ENCODE peak calls at places on chromosomes 11 and 22, in ten cellular contexts. O, A, I, F, Z, J, K, Y, T and P are unnamed samples.

GRCh38 chr11:92180664-92181251 is 43.9 kb upstream of the FAT3 start:
- DNase-seq in T (peak), Z (peak), K (no peak), F (peak), I (no peak), J (peak), O (peak), A (peak), Y (peak), P (peak)

GRCh38 chr22:36486619-36487384 is 5.4 kb upstream of the TXN2 start:
- DNase-seq in J (peak), O (peak), Z (peak), K (no peak), I (no peak), A (peak), Y (peak), F (peak), T (peak), P (peak)

GRCh38 chr11:104897891-104898684 is at the start of gene CASP12:
- DNase-seq in A (peak), F (peak), T (no peak), I (no peak), Z (peak), K (no peak), O (peak), Y (peak), J (no peak), P (peak)

GRCh38 chr11:80987161-80987560 is 1546.3 kb upstream of the TENM4 start:
- DNase-seq in O (no peak), A (no peak), K (no peak), I (no peak), J (no peak), T (no peak), Y (peak), Z (no peak), F (no peak), P (no peak)

GRCh38 chr11:11391796-11392195 is 38.7 kb upstream of the CSNK2A3 start:
- DNase-seq in O (peak), Y (peak), K (no peak), Z (peak), I (peak), T (peak), J (no peak), A (no peak), F (peak), P (peak)

GRCh38 chr11:10503217-10503616 is 37.8 kb downstream of the RNF141 start:
- DNase-seq in K (no peak), O (no peak), T (no peak), Y (no peak), Z (no peak), A (no peak), J (no peak), I (no peak), F (no peak), P (no peak)

GRCh38 chr11:94129505-94130335 is 1.1 kb downstream of the PANX1 start:
- DNase-seq in I (no peak), T (peak), J (no peak), K (no peak), Z (peak), F (no peak), O (no peak), Y (peak), A (peak), P (peak)

GRCh38 chr11:72358461-72359405 is 75.6 kb downstream of the CLPB start:
- DNase-seq in I (no peak), J (no peak), F (no peak), Y (peak), A (no peak), T (no peak), Z (no peak), O (peak), K (peak), P (no peak)

GRCh38 chr11:95920460-95921105 is 3.3 kb downstream of the MTMR2 start:
- DNase-seq in Y (peak), A (no peak), F (peak), I (no peak), J (no peak), K (no peak), O (peak), Z (peak), T (no peak), P (peak)

GRCh38 chr11:23585700-23586099 is 725.4 kb upstream of the CCDC179 start:
- DNase-seq in Z (peak), F (no peak), A (no peak), T (no peak), I (no peak), J (no peak), K (peak), O (no peak), Y (no peak), P (peak)

GRCh38 chr22:23401111-23401909 is 178.8 kb downstream of the IGLL1 start:
- DNase-seq in I (peak), T (peak), F (peak), A (peak), O (peak), J (no peak), Z (no peak), Y (peak), K (no peak), P (peak)

GRCh38 chr11:79276900-79277299 is 163.9 kb downstream of the TENM4 start:
- DNase-seq in A (peak), K (no peak), F (peak), I (no peak), J (no peak), Y (no peak), Z (no peak), T (no peak), O (no peak), P (no peak)

GRCh38 chr11:74641289-74641688 is 48.9 kb downstream of the POLD3 start:
- DNase-seq in A (no peak), Y (peak), I (no peak), J (no peak), O (no peak), F (no peak), T (no peak), Z (no peak), K (no peak), P (no peak)

GRCh38 chr11:123308077-123308476 is 113.0 kb upstream of the CLMP start:
- DNase-seq in J (no peak), I (no peak), F (peak), K (no peak), Z (peak), O (peak), A (no peak), T (peak), Y (peak), P (peak)

GRCh38 chr22:20998411-20999336 is 3.2 kb downstream of the THAP7 start:
- DNase-seq in I (no peak), K (no peak), Z (no peak), T (no peak), J (no peak), Y (no peak), O (peak), A (no peak), F (peak), P (no peak)

GRCh38 chr11:38384568-38384967 is 1786.5 kb upstream of the RAG2 start:
- DNase-seq in A (no peak), J (no peak), F (no peak), K (peak), I (no peak), T (peak), Y (no peak), Z (peak), O (no peak), P (peak)

GRCh38 chr11:89608234-89608966 is 101.7 kb upstream of the TRIM77 start:
- DNase-seq in K (no peak), O (no peak), Y (no peak), F (no peak), J (no peak), T (no peak), I (no peak), A (no peak), Z (no peak), P (no peak)

DNA sequence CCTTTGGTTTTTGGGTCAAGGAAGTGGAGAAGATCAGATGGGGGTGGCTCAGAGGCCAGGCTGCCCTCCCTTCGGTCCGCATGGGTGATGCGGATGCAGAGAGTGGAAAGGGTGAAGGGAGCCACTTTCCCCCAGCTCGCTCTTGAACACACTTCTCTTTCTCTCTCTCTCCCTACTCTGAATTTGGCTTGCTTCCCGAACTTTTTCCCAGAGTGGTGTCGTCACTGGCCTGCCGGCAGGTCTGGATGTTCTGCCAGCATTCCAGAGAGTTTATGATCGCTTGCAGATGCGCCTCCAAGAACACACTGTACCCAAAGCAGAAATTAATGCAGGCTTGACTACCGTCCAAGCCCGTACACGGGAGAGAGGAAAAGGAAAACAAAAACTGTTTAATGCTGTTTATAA is 103.2 kb downstream of the ZBTB16 start:
- DNase-seq in A (peak), T (peak), I (peak), Y (peak), O (peak), Z (peak), K (peak), F (peak), J (no peak), P (peak)
- H3K4me3 ChIP-seq in A (no peak), T (no peak), I (no peak), Y (no peak), O (no peak), Z (no peak), K (no peak), F (no peak), J (no peak), P (no peak)

DNA sequence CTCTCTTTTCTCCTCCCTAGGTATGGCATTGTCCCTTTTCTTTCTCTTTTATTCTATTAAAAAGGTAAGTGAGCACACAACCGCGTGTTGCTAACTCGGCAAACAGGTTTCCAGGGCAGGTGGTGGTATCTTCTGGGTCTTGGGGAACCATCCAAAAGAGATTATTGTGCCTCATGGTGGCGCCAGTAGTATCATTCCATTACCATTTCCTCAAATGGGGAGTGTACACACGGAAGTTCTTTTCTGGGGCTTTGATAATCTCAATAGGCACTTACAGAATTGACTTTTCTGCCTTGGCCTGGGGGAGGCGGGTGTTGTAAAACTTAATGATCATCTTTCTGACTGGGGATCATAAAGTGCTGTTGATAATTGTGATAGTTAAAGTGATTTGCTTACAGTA is 234.1 kb downstream of the KIRREL3 start:
- DNase-seq in F (no peak), K (no peak), Y (no peak), Z (no peak), O (no peak), J (peak), I (no peak), T (no peak), A (peak), P (no peak)
- TF ChIP-seq CTCF in F (no peak), K (peak), Y (no peak), Z (no peak), O (no peak), J (peak), I (no peak), T (no peak), A (no peak), P (no peak)

GRCh38 chr11:128297111-128297651 is 290.2 kb downstream of the ETS1 start:
- DNase-seq in J (no peak), O (no peak), K (no peak), A (no peak), Y (no peak), T (no peak), F (no peak), I (no peak), Z (no peak), P (no peak)
- H3K4me3 ChIP-seq in J (no peak), O (no peak), K (no peak), A (no peak), Y (no peak), T (no peak), F (no peak), I (no peak), Z (no peak), P (no peak)

GRCh38 chr11:102070766-102071165 is 23.5 kb downstream of the CFAP300 start:
- DNase-seq in Y (no peak), K (no peak), I (no peak), O (no peak), F (no peak), J (no peak), T (no peak), A (no peak), Z (no peak), P (no peak)
- TF ChIP-seq CTCF in Y (no peak), K (no peak), I (no peak), O (no peak), F (no peak), J (no peak), T (no peak), A (no peak), Z (no peak), P (no peak)

DNA sequence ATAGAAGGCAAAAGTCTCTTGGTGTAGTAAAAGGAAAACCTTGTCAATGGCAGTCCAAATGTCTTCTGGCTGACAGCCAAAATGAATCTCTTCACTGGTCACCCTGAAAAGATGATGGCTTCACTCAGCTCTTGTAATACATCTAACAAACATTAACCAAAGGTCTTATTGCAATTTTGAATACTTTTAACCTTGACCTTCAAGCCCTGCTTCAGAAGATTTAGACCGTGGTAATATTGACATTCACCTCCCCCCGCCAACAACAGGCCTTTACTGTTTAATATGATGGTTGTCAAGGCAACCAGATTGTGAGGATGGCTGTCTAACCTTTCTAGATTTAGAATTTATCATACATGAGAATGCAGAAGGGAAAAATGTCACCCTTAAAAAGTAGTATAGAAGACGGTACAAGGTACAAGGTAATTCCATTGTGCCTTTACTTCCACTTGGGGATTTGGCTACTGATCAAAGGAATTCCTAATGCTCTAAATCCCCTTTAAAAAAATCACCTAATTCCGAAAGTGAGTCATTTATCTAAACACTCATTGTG is 342.3 kb downstream of the LARGE1 start:
- DNase-seq in Z (no peak), F (no peak), I (no peak), A (peak), T (no peak), O (no peak), K (no peak), J (no peak), Y (no peak), P (no peak)
- H3K4me3 ChIP-seq in Z (no peak), F (no peak), I (no peak), A (no peak), T (no peak), O (no peak), K (no peak), J (no peak), Y (no peak), P (no peak)